ENCODE peak calls at places on chromosomes 12 and 14, in five cellular contexts. One of them, this sample, is unnamed. For H3K27me3, the result is how much of the 10 kb centered on the place peaks cover.

GRCh38 chr14:64303471-64303917 is 9.3 kb upstream of the ESR2 start:
- DNase-seq in kidney epithelial cell: no peak
- DNase-seq in left lung: no peak
- DNase-seq in uterus: no peak
- DNase-seq in heart right ventricle: no peak
- DNase-seq in this sample: no peak

GRCh38 chr12:111174283-111175108 is 194.4 kb downstream of the PHETA1 start:
- DNase-seq in kidney epithelial cell: no peak
- DNase-seq in left lung: no peak
- DNase-seq in heart right ventricle: no peak
- DNase-seq in uterus: no peak
- DNase-seq in this sample: no peak

GRCh38 chr12:28689398-28690175 is 459.5 kb upstream of the FAR2 start:
- DNase-seq in left lung: peak
- DNase-seq in heart right ventricle: no peak
- DNase-seq in uterus: no peak
- DNase-seq in kidney epithelial cell: no peak
- DNase-seq in this sample: no peak

GRCh38 chr12:82300611-82301010 is 57.6 kb downstream of the CCDC59 start:
- DNase-seq in uterus: no peak
- DNase-seq in kidney epithelial cell: no peak
- DNase-seq in left lung: no peak
- DNase-seq in heart right ventricle: peak
- DNase-seq in this sample: no peak

GRCh38 chr14:90986510-90986909 is 73.9 kb downstream of the RPS6KA5 start:
- DNase-seq in kidney epithelial cell: no peak
- DNase-seq in uterus: no peak
- DNase-seq in left lung: no peak
- DNase-seq in heart right ventricle: no peak
- DNase-seq in this sample: no peak

GRCh38 chr12:57237952-57238853 is 8.7 kb downstream of the SHMT2 start:
- DNase-seq in uterus: no peak
- DNase-seq in kidney epithelial cell: no peak
- DNase-seq in heart right ventricle: no peak
- DNase-seq in left lung: peak
- DNase-seq in this sample: no peak

GRCh38 chr12:25493682-25494081 is 59.4 kb downstream of the LMNTD1 start:
- DNase-seq in uterus: no peak
- DNase-seq in left lung: no peak
- DNase-seq in kidney epithelial cell: no peak
- DNase-seq in heart right ventricle: no peak
- DNase-seq in this sample: no peak

GRCh38 chr12:52380271-52380694 is 5.2 kb downstream of the KRT84 start:
- DNase-seq in kidney epithelial cell: no peak
- DNase-seq in heart right ventricle: no peak
- DNase-seq in left lung: no peak
- DNase-seq in uterus: no peak
- DNase-seq in this sample: no peak

GRCh38 chr12:127496255-127496654 is 770.7 kb upstream of the TMEM132C start:
- DNase-seq in left lung: no peak
- DNase-seq in kidney epithelial cell: no peak
- DNase-seq in heart right ventricle: no peak
- DNase-seq in uterus: no peak
- DNase-seq in this sample: no peak

GRCh38 chr14:54564799-54565235 is 2.1 kb upstream of the SAMD4A start:
- DNase-seq in heart right ventricle: no peak
- DNase-seq in left lung: no peak
- DNase-seq in kidney epithelial cell: no peak
- DNase-seq in uterus: peak
- DNase-seq in this sample: peak

GRCh38 chr12:50690923-50691322 is 73.0 kb upstream of the ATF1 start:
- DNase-seq in uterus: no peak
- DNase-seq in left lung: no peak
- DNase-seq in kidney epithelial cell: no peak
- DNase-seq in heart right ventricle: peak
- DNase-seq in this sample: no peak

GRCh38 chr12:34356233-34356987 is 334.1 kb downstream of the ALG10 start:
- DNase-seq in heart right ventricle: no peak
- DNase-seq in kidney epithelial cell: no peak
- DNase-seq in uterus: no peak
- DNase-seq in left lung: no peak
- DNase-seq in this sample: no peak

GRCh38 chr14:32374155-32374554 is 45.1 kb downstream of the AKAP6 start:
- DNase-seq in kidney epithelial cell: no peak
- DNase-seq in uterus: no peak
- DNase-seq in heart right ventricle: no peak
- DNase-seq in left lung: no peak
- DNase-seq in this sample: peak

GRCh38 chr12:65891219-65891618 is 66.9 kb downstream of the HMGA2 start:
- DNase-seq in heart right ventricle: no peak
- DNase-seq in uterus: no peak
- DNase-seq in left lung: no peak
- DNase-seq in kidney epithelial cell: no peak
- DNase-seq in this sample: peak

GRCh38 chr12:53976823-53977595 is 2.3 kb upstream of the HOTAIR start:
- DNase-seq in uterus: no peak
- DNase-seq in heart right ventricle: no peak
- DNase-seq in left lung: no peak
- DNase-seq in kidney epithelial cell: no peak
- DNase-seq in this sample: no peak
- H3K27me3 ChIP-seq in uterus: under half
- H3K27me3 ChIP-seq in heart right ventricle: half or more
- H3K27me3 ChIP-seq in left lung: half or more
- H3K27me3 ChIP-seq in kidney epithelial cell: under half
- H3K27me3 ChIP-seq in this sample: under half

DNA sequence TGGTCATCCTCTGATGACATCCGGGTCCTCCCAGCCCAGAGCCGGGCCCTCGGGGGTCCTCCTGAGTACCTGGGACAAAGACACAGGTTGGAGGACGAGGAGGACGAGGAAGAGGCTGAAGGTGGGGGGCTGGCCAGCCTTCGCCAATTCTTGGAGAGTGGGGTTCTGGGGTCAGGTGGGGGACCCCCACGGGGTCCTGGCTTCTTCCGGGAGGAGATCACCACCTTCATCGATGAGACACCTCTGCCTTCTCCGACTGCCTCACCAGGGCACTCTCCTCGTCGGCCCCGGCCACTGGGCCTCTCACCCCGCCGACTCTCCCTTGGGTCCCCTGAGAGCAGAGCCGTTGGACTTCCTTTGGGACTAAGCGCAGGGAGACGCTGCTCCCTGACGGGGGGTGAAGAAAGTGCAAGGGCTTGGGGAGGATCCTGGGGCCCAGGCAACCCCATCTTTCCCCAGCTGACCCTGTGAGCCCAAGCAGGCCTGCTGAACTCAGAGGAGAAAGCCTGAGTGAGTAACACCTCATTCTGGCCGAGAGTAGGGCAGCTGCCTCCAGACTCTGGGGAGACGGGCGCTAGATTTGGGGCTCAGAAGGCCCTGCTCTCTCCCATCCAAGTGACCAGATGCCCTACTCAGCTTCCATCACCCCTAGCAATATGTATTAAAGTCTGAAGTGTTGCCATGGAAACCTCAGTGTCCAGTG is 1.3 kb upstream of the P3H3 start:
- DNase-seq in heart right ventricle: no peak
- DNase-seq in kidney epithelial cell: no peak
- DNase-seq in left lung: no peak
- DNase-seq in uterus: no peak
- DNase-seq in this sample: no peak
- H3K27me3 ChIP-seq in heart right ventricle: half or more
- H3K27me3 ChIP-seq in kidney epithelial cell: under half
- H3K27me3 ChIP-seq in left lung: under half
- H3K27me3 ChIP-seq in uterus: under half
- H3K27me3 ChIP-seq in this sample: half or more

GRCh38 chr14:69528930-69529329 is 44.4 kb downstream of the PLEKHD1 start:
- DNase-seq in heart right ventricle: no peak
- DNase-seq in kidney epithelial cell: no peak
- DNase-seq in left lung: no peak
- DNase-seq in uterus: no peak
- DNase-seq in this sample: no peak
- H3K27me3 ChIP-seq in heart right ventricle: under half
- H3K27me3 ChIP-seq in kidney epithelial cell: under half
- H3K27me3 ChIP-seq in left lung: under half
- H3K27me3 ChIP-seq in uterus: under half
- H3K27me3 ChIP-seq in this sample: under half

GRCh38 chr14:73780391-73780790 is 66.2 kb upstream of the PNMA1 start:
- DNase-seq in kidney epithelial cell: no peak
- DNase-seq in uterus: no peak
- DNase-seq in heart right ventricle: no peak
- DNase-seq in left lung: no peak
- DNase-seq in this sample: no peak
- H3K27me3 ChIP-seq in kidney epithelial cell: under half
- H3K27me3 ChIP-seq in uterus: under half
- H3K27me3 ChIP-seq in heart right ventricle: under half
- H3K27me3 ChIP-seq in left lung: under half
- H3K27me3 ChIP-seq in this sample: under half

DNA sequence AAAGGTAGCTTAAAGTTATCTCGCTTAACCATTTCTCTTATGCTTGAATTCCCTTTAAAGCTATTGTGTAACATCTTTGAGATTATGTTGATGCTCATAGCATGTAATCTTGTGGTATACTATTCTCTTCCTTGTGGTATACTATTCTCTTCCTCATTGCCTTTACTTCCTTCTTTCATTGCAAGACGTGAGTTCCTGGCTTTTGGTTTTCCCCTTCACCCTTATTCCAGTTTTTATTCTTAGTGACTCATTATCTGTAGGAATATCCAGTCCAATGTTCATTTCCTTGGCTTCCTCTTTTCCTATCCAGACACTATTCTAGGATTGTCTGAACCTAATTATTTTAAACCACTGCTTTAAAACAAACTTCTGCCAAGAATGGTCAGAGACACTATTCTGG is 564.0 kb downstream of the CCER1 start:
- DNase-seq in uterus: no peak
- DNase-seq in heart right ventricle: no peak
- DNase-seq in left lung: no peak
- DNase-seq in kidney epithelial cell: no peak
- DNase-seq in this sample: no peak
- H3K27me3 ChIP-seq in uterus: under half
- H3K27me3 ChIP-seq in heart right ventricle: under half
- H3K27me3 ChIP-seq in left lung: under half
- H3K27me3 ChIP-seq in kidney epithelial cell: under half
- H3K27me3 ChIP-seq in this sample: under half